ENCODE peak calls at places on chromosomes 12 and 14, in seven cellular contexts. R is astrocyte; V is A673; Z is heart left ventricle; E is CD4-positive, CD25-positive, alpha-beta regulatory T cell; T is CD8-positive, alpha-beta memory T cell; N is breast epithelium. S is an unnamed sample.

GRCh38 chr14:36086629-36087380 is 89.7 kb downstream of the PTCSC3 start:
- DNase-seq in R (no peak), V (no peak), Z (no peak), E (no peak), T (no peak), N (no peak), S (no peak)

GRCh38 chr14:83894519-83894918 is 1635.4 kb upstream of the FLRT2 start:
- DNase-seq in R (no peak), V (no peak), Z (no peak), E (no peak), T (no peak), N (no peak), S (no peak)

GRCh38 chr14:91221270-91221669 is 23.2 kb downstream of the GPR68 start:
- DNase-seq in R (no peak), V (no peak), Z (no peak), E (no peak), T (no peak), N (no peak), S (no peak)

GRCh38 chr14:53333809-53334208 is 180.7 kb upstream of the DDHD1 start:
- DNase-seq in R (no peak), V (no peak), Z (no peak), E (no peak), T (no peak), N (no peak), S (no peak)

GRCh38 chr12:31715283-31715825 is 13.5 kb downstream of the AMN1 start:
- DNase-seq in R (peak; percentile 56), V (no peak), Z (no peak), E (no peak), T (no peak), N (no peak), S (no peak)

GRCh38 chr14:67510121-67510520 is 21.6 kb upstream of the TMEM229B start:
- DNase-seq in R (no peak), V (no peak), Z (no peak), E (no peak), T (no peak), N (no peak), S (no peak)

GRCh38 chr12:88650715-88651114 is 70.4 kb upstream of the KITLG start:
- DNase-seq in R (peak; percentile 57), V (no peak), Z (no peak), E (no peak), T (no peak), N (no peak), S (no peak)

GRCh38 chr14:93946506-93947170 is 19.5 kb downstream of the FAM181A start:
- DNase-seq in R (peak; percentile 37), V (no peak), Z (no peak), E (no peak), T (no peak), N (no peak), S (no peak)

GRCh38 chr14:76918176-76918750 is 92.1 kb downstream of the LRRC74A start:
- DNase-seq in R (peak; percentile 95), V (peak; percentile 87), Z (peak; percentile 85), E (no peak), T (no peak), N (no peak), S (peak; percentile 85)

GRCh38 chr12:98369601-98370000 is 145.8 kb upstream of the TMPO start:
- DNase-seq in R (no peak), V (peak; percentile 83), Z (no peak), E (no peak), T (no peak), N (no peak), S (no peak)

GRCh38 chr14:83975435-83976222 is 1554.3 kb upstream of the FLRT2 start:
- DNase-seq in R (no peak), V (peak; percentile 45), Z (peak; percentile 78), E (no peak), T (no peak), N (no peak), S (peak; percentile 48)

GRCh38 chr14:41230683-41231082 is 376.0 kb upstream of the LRFN5 start:
- DNase-seq in R (no peak), V (no peak), Z (no peak), E (no peak), T (no peak), N (no peak), S (no peak)

GRCh38 chr12:97555547-97556200 is 93.1 kb downstream of the RMST start:
- DNase-seq in R (no peak), V (no peak), Z (no peak), E (no peak), T (no peak), N (no peak), S (no peak)

GRCh38 chr12:92786045-92786444 is 83.3 kb downstream of the PLEKHG7 start:
- DNase-seq in R (peak; percentile 56), V (no peak), Z (no peak), E (no peak), T (no peak), N (no peak), S (no peak)

GRCh38 chr12:59736359-59736758 is 140.5 kb downstream of the SLC16A7 start:
- DNase-seq in R (no peak), V (no peak), Z (no peak), E (no peak), T (no peak), N (no peak), S (no peak)

GRCh38 chr12:47078733-47079364 is 572 bp upstream of the PCED1B start:
- DNase-seq in R (peak; percentile 33), V (no peak), Z (peak; percentile 27), E (peak; percentile 26), T (peak; percentile 24), N (no peak), S (peak; percentile 80)

GRCh38 chr14:50344116-50344775 is 32.1 kb downstream of the DMAC2L start:
- DNase-seq in R (peak; percentile 49), V (no peak), Z (no peak), E (no peak), T (no peak), N (no peak), S (no peak)

GRCh38 chr14:96104469-96105057 is 65.4 kb downstream of the C14orf132 start:
- DNase-seq in R (peak; percentile 98), V (no peak), Z (peak; percentile 76), E (no peak), T (no peak), N (peak; percentile 67), S (peak; percentile 80)

GRCh38 chr14:30527196-30527595 is 31.8 kb upstream of the G2E3 start:
- DNase-seq in R (no peak), V (no peak), Z (no peak), E (no peak), T (no peak), N (no peak), S (no peak)

DNA sequence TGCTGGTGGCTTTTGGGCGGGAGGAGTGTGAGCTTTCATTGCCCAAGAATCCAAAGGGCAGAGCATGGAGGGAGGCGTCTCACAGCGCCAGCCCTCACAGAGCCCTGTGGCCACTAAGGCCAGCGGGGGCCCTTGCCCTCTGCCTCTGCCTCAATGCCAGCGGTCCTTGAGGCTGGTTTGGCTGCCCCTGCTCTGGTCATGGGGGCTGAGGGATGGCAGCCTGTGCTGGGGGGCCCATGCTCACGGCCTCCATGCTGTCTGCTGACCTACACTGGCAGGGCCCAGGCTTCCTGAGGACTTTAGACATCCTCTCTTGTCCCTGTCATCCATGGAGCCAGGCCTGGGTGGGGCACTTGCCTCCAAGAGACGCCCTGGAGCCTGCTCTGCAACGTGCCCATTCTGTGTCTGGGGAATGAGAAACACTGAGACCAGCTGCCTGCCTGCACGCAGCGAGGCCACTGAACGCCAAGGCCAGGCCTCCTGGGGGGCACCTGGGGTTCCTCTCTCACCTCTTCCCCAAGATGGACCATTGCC is 143.4 kb downstream of the KIF26A start:
- DNase-seq in R (no peak), V (no peak), Z (peak; percentile 8), E (no peak), T (no peak), N (peak; percentile 7), S (peak; percentile 63)
- H3K4me1 ChIP-seq in R (no peaks in the 10 kb centered on the region), V (peaks cover 25% of the 10 kb centered on the region), Z (no peaks in the 10 kb centered on the region), E (no peaks in the 10 kb centered on the region), T (no peaks in the 10 kb centered on the region), N (no peaks in the 10 kb centered on the region), S (no peaks in the 10 kb centered on the region)

GRCh38 chr14:103540816-103541493 is 12.0 kb downstream of the TRMT61A start:
- DNase-seq in R (no peak), V (no peak), Z (peak; percentile 39), E (no peak), T (no peak), N (no peak), S (no peak)

GRCh38 chr14:103542545-103543088 is 13.6 kb downstream of the TRMT61A start:
- DNase-seq in R (no peak), V (no peak), Z (peak; percentile 83), E (no peak), T (no peak), N (no peak), S (peak; percentile 80)

GRCh38 chr14:103543140-103543539 is 14.1 kb downstream of the TRMT61A start:
- DNase-seq in R (no peak), V (no peak), Z (peak; percentile 28), E (no peak), T (no peak), N (no peak), S (peak; percentile 50)

GRCh38 chr14:103541944-103542544 is 13.0 kb downstream of the TRMT61A start:
- DNase-seq in R (no peak), V (no peak), Z (peak; percentile 38), E (no peak), T (no peak), N (no peak), S (peak; percentile 53)

GRCh38 chr14:103541494-103541943 is 12.5 kb downstream of the TRMT61A start:
- DNase-seq in R (no peak), V (no peak), Z (peak; percentile 22), E (no peak), T (no peak), N (no peak), S (no peak)
- H3K4me1 ChIP-seq in R (peaks cover 28% of the 10 kb centered on the region), V (peaks cover 40% of the 10 kb centered on the region), Z (peaks cover 53% of the 10 kb centered on the region), E (no peaks in the 10 kb centered on the region), T (no peaks in the 10 kb centered on the region), N (peaks cover 39% of the 10 kb centered on the region), S (no peaks in the 10 kb centered on the region)

DNA sequence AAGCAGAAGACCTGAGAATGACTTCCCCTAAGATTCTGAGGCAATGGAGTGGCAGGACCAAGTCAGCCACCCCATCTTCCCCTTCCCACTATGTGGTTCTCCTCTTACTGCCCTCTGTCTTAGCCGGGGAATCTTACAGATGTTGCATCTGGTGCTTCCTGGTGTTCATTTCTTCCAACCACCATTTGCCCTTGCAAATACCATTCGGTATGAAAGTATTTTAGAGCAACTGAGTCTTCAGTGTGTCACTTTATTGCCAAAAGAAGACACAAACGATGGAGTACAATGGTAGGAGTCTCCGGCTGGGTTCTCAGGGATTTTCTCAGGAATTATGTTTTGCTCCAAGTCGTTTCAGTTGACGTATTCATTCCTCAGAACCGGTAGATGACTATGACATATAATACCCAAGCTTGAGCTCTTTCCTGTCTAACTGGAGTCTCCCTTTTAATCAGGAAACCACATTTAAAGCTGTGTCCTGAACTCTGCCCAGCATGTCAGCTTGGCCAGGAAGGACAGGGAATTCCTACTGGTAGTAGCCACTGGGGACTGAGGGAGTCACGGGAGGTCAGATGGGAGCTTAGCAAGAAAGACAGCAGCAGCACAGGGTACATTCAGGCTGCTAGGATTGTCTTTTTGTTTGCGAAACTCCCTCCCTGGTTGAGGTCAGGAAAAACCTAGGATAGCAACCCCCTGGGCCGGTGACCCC is 87.0 kb downstream of the SAMD4A start:
- DNase-seq in R (peak; percentile 91), V (no peak), Z (peak; percentile 76), E (no peak), T (no peak), N (no peak), S (peak; percentile 58)
- H3K4me1 ChIP-seq in R (peaks cover 53% of the 10 kb centered on the region), V (peaks cover 32% of the 10 kb centered on the region), Z (peaks cover 36% of the 10 kb centered on the region), E (no peaks in the 10 kb centered on the region), T (no peaks in the 10 kb centered on the region), N (no peaks in the 10 kb centered on the region), S (peaks cover 10% of the 10 kb centered on the region)

DNA sequence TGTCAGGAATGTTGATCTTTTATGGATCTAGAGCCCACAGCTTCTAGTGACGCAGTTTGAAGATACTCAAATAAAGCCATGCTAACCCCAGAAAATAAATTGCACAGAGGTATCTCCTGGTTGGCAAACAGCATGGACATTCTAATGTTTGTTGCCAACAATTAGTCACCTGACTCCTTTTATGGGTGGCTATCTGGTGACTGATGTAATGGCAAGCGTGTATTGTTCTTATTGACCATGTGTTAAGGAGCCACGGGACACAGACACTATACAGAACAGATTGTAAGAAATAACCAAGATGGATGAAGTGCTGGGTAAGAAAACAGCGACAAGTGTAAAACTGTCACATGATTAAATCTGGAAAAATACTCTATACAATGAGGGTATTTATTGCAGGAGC is 401.3 kb upstream of the PDE3A start:
- DNase-seq in R (peak; percentile 81), V (no peak), Z (no peak), E (no peak), T (no peak), N (no peak), S (no peak)
- H3K4me1 ChIP-seq in R (peaks cover 28% of the 10 kb centered on the region), V (peaks cover 6% of the 10 kb centered on the region), Z (no peaks in the 10 kb centered on the region), E (no peaks in the 10 kb centered on the region), T (no peaks in the 10 kb centered on the region), N (no peaks in the 10 kb centered on the region), S (peaks cover 15% of the 10 kb centered on the region)

S was measured in aorta.